ENCODE peak calls at places on chromosomes 5 and 9, in seven cellular contexts. O is heart left ventricle, V is IMR-90, M is HepG2, J is brain microvascular endothelial cell, E is pancreas, R is PC-3. K is an unnamed sample. For H3K27me3 and H3K36me3, the result is how much of the 10 kb centered on the place peaks cover.

GRCh38 chr5:132772291-132773070 is 4.6 kb downstream of the SEPTIN8 start:
- DNase-seq in O (no peak), V (no peak), M (no peak), J (no peak), E (no peak), R (no peak), K (no peak)

GRCh38 chr5:159157552-159157951 is 51.8 kb downstream of the RNF145 start:
- DNase-seq in O (no peak), V (no peak), M (no peak), J (no peak), E (no peak), R (no peak), K (no peak)

GRCh38 chr5:2722901-2723300 is 28.6 kb downstream of the IRX2 start:
- DNase-seq in O (no peak), V (no peak), M (no peak), J (no peak), E (no peak), R (no peak), K (no peak)

GRCh38 chr5:14268738-14269137 is 125.6 kb downstream of the TRIO start:
- DNase-seq in O (peak), V (peak), M (no peak), J (no peak), E (no peak), R (no peak), K (no peak)

GRCh38 chr5:111772456-111772855 is 15.5 kb upstream of the NREP start:
- DNase-seq in O (no peak), V (peak), M (no peak), J (no peak), E (no peak), R (peak), K (no peak)

GRCh38 chr5:149888280-149888679 is 56.3 kb downstream of the PDE6A start:
- DNase-seq in O (no peak), V (no peak), M (no peak), J (no peak), E (no peak), R (no peak), K (no peak)

GRCh38 chr5:18000744-18001143 is 366.5 kb downstream of the TAF11L14 start:
- DNase-seq in O (no peak), V (no peak), M (no peak), J (no peak), E (no peak), R (no peak), K (no peak)

GRCh38 chr5:87729786-87730185 is 317.1 kb upstream of the CCNH start:
- DNase-seq in O (no peak), V (no peak), M (no peak), J (no peak), E (no peak), R (no peak), K (no peak)

GRCh38 chr5:81290146-81290545 is 11.2 kb upstream of the ZCCHC9 start:
- DNase-seq in O (no peak), V (peak), M (no peak), J (no peak), E (no peak), R (no peak), K (no peak)

GRCh38 chr5:170538096-170538465 is 34.3 kb downstream of the KCNIP1 start:
- DNase-seq in O (no peak), V (no peak), M (no peak), J (no peak), E (no peak), R (no peak), K (no peak)

GRCh38 chr5:166358127-166358840 is 1933.2 kb upstream of the WWC1 start:
- DNase-seq in O (no peak), V (no peak), M (no peak), J (no peak), E (no peak), R (no peak), K (no peak)

GRCh38 chr9:107732781-107733529 is 243.4 kb upstream of the KLF4 start:
- DNase-seq in O (no peak), V (peak), M (no peak), J (no peak), E (peak), R (peak), K (peak)

GRCh38 chr9:114580609-114581193 is 6.9 kb upstream of the ATP6V1G1 start:
- DNase-seq in O (no peak), V (no peak), M (no peak), J (no peak), E (no peak), R (peak), K (no peak)

GRCh38 chr5:139698461-139699146 is 50.5 kb downstream of the CXXC5 start:
- DNase-seq in O (peak), V (peak), M (no peak), J (peak), E (peak), R (no peak), K (peak)

GRCh38 chr5:134114886-134115805 is 665 bp downstream of the TCF7 start:
- DNase-seq in O (no peak), V (no peak), M (peak), J (no peak), E (peak), R (no peak), K (no peak)

GRCh38 chr9:108168451-108168850 is 678.9 kb upstream of the KLF4 start:
- DNase-seq in O (no peak), V (peak), M (no peak), J (no peak), E (no peak), R (no peak), K (peak)

GRCh38 chr9:118318770-118319443 is 614.7 kb downstream of the TLR4 start:
- DNase-seq in O (peak), V (no peak), M (no peak), J (no peak), E (no peak), R (peak), K (peak)

GRCh38 chr9:19379697-19380046 is 364 bp downstream of the RPS6 start:
- DNase-seq in O (no peak), V (peak), M (no peak), J (peak), E (no peak), R (no peak), K (no peak)

GRCh38 chr5:143629871-143630658 is 181.9 kb upstream of the HMHB1 start:
- DNase-seq in O (no peak), V (peak), M (peak), J (peak), E (no peak), R (peak), K (no peak)

GRCh38 chr9:26437056-26437711 is 455.4 kb downstream of the CAAP1 start:
- DNase-seq in O (no peak), V (no peak), M (no peak), J (no peak), E (no peak), R (no peak), K (no peak)

GRCh38 chr9:16421534-16421933 is 448.9 kb downstream of the BNC2 start:
- DNase-seq in O (no peak), V (peak), M (no peak), J (peak), E (no peak), R (no peak), K (no peak)

GRCh38 chr9:70421020-70421271 is 6.5 kb upstream of the KLF9 start:
- DNase-seq in O (no peak), V (no peak), M (no peak), J (no peak), E (no peak), R (no peak), K (no peak)

GRCh38 chr5:109868737-109869136 is 179.0 kb downstream of the MAN2A1 start:
- DNase-seq in O (no peak), V (peak), M (no peak), J (peak), E (no peak), R (peak), K (no peak)

GRCh38 chr9:86655147-86655546 is 292.2 kb downstream of the GAS1 start:
- DNase-seq in O (no peak), V (peak), M (no peak), J (peak), E (no peak), R (no peak), K (no peak)

GRCh38 chr9:6153425-6153824 is 62.2 kb upstream of the IL33 start:
- DNase-seq in O (no peak), V (peak), M (no peak), J (no peak), E (no peak), R (peak), K (no peak)

GRCh38 chr9:121658166-121658565 is 6.7 kb downstream of the DAB2IP start:
- DNase-seq in O (peak), V (no peak), M (no peak), J (no peak), E (no peak), R (no peak), K (no peak)

GRCh38 chr5:33306758-33307157 is 134.0 kb upstream of the TARS1 start:
- DNase-seq in O (no peak), V (no peak), M (no peak), J (no peak), E (no peak), R (no peak), K (no peak)

DNA sequence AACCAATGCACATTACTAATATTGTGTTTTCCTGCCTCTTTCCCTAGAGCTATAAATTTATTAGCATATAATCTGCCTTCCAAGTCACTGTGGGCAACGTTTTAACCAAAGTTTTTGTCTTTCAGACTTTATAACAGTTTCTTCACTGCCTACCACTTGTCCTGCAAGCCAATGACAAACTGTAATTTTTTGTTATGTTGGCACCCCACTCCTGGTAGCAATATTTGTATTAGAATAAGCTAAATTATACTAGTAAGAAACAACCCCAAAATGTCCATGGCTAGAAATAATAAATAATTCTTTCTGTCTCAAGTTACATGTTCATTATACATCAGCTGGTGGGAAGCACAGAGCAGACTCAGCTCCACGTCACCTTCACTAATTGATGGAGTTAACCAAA is 51.7 kb downstream of the ATPSCKMT start:
- DNase-seq in O (no peak), V (no peak), M (no peak), J (no peak), E (no peak), R (no peak), K (no peak)
- H3K27me3 ChIP-seq in O (under half), V (under half), M (under half), J (under half), E (under half), R (under half), K (under half)

DNA sequence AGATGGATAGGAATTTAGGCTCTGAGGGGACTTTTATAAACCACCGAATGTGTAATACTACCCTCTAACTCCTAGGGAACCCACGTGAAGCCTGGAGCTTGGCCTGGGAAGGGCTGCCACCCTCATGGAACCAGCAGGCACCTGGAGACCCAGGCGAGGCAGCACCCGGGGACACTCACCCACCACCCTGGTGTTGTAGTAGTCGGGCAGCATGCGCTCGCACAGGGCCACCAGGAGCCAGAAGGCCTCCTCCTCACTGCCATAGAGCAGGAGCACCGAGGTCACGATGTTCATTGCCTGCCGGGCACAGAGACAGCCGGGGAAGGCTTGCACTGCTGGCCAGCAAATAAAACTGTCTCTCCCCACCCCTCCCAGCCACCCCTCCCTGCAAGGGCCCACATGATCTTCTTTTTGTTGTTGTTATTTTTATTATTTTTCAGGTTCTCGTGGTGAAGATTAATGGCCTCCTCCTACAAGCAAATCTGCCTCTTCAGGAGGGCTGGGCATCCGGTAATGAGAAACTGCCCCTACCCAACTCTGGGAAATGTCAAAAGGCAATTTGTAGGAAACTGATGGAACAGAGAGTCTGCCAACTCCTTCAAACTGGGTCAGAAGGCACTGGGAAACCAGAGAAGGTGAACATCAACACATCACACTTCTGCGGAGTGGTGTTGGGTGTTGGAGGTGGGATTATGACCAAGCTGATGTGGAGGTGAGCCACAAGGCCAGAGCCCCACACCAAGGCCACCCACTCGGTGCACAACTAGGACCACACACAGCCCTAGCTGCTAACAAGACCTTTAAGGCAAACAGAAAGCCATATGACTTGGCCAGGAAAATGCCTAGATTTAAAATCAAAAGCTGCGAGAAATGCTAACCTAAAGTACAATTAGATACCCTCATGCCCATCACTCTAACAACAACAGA is 17.4 kb upstream of the MRNIP start:
- DNase-seq in O (no peak), V (no peak), M (no peak), J (no peak), E (no peak), R (no peak), K (no peak)
- H3K36me3 ChIP-seq in O (half or more), V (half or more), M (under half), J (under half), E (under half), R (under half), K (half or more)

DNA sequence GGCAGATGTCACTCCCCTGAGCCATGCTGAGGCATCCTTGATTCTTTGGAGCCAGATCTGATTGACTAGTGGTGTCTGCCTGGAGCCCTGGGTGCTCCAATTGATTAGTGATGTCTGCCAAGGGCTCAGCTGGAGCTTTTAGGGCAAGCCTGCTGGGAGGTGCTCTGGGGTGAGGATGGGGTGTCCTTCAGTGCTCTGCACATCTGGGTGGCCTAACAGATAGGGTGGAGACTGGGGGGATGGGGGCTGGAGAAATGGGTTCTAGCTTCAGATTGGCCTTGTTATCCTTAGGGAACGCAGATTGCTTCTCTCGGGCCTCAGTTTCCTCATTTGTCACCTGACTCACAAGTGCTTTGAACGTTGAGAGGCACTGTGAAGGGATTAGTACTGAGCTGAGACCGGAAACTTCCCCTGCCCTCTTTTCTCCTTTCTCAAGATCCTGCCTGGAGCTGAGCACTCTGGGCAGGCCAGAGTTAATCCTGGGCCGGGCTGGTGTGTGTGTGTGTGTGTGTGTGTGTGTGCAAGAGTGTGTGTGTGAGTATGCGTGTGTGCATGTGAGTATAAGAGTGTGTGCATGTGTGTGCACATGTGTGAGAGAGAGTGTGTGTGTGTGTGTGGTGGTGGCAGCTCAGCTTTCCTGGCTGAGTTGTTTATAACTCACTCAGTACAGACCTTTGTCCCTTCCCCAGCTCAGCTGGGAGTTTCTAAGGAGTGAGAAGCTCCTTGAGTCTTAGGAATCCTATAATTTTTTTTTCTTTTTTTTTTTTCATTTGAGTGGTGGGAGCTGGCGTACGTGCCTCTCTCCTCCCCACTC is 5.6 kb upstream of the IER5L start:
- DNase-seq in O (no peak), V (peak), M (no peak), J (no peak), E (no peak), R (no peak), K (no peak)
- H3K27me3 ChIP-seq in O (under half), V (under half), M (under half), J (under half), E (under half), R (under half), K (under half)

DNA sequence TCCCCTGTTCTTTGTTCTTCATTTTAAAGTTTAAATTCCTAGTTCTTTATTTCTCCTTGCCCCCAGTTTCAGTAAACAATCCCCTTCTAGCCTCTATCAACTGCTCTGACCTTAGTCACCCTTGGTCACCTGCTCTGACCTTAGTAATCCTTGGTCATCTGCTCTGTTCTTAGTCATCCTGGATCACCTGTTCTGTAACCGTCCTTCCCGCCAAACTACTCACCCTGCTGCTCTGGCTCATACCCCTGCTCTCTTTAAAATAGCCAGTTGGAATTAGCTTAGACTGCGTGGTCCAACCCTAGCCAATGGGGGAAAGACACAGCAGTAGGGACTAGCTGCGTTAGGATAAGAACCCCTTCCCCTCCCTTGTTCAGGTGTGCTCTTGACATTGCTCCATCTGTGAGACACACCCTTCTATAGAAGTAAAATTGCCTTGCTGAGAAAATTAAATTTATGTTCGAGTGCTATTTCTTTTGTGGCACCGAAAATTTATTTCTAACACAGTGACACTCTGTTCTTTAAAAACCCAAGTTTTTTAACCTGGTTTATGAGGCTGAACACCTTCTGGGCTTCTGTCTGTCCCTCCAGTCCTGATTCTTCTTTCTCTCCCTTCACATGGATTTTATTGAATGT is 3.8 kb downstream of the PRRC1 start:
- DNase-seq in O (no peak), V (no peak), M (no peak), J (no peak), E (no peak), R (no peak), K (no peak)
- H3K36me3 ChIP-seq in O (under half), V (under half), M (under half), J (half or more), E (under half), R (half or more), K (under half)

DNA sequence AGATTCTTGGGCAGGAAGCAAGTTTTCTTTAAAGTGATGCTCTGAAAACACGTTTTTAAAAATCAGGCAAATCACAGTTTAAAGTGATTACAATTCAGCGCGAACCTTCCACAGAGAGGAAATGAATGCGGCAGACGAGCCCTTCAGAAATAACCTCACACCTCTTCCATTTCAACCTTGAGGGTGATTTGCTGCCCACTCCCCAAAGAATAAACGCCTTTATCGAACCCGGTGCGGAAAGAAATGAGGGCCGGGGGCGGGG is 2.3 kb upstream of the EFNA5 start:
- DNase-seq in O (no peak), V (peak), M (no peak), J (no peak), E (no peak), R (no peak), K (no peak)
- H3K27me3 ChIP-seq in O (under half), V (under half), M (under half), J (under half), E (under half), R (under half), K (under half)

GRCh38 chr5:1471240-1471853 is 26.1 kb upstream of the SLC6A3 start:
- DNase-seq in O (no peak), V (no peak), M (no peak), J (no peak), E (no peak), R (no peak), K (peak)

GRCh38 chr5:1468629-1469527 is 23.6 kb upstream of the SLC6A3 start:
- DNase-seq in O (no peak), V (no peak), M (no peak), J (no peak), E (peak), R (no peak), K (no peak)

GRCh38 chr5:1471997-1472963 is 27.0 kb upstream of the SLC6A3 start:
- DNase-seq in O (no peak), V (no peak), M (no peak), J (no peak), E (peak), R (no peak), K (peak)

GRCh38 chr5:1472964-1473628 is 27.9 kb upstream of the SLC6A3 start:
- DNase-seq in O (no peak), V (no peak), M (no peak), J (no peak), E (no peak), R (no peak), K (peak)

DNA sequence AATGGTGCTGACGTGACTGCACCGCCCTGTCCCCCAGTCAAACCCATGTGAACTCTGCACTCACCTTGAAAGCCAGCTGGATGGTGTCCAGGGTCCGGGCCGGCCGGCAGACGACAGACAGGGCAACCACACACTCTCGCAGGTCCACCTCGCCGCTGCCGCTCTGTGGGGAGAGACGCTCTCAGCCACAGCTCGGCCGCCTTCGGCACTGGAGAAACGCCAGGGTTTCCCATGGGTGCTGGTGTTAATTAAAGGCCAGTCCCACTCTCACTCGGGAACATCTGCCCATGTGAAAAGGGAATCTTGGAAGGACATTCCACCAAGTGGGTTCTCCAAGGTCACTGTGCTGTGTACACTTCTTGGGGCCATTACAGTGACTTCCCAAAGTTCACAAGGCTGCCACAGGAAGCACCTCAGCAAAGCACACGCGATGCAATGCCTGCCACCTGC is 25.5 kb upstream of the SLC6A3 start:
- DNase-seq in O (no peak), V (no peak), M (peak), J (no peak), E (peak), R (no peak), K (no peak)
- H3K36me3 ChIP-seq in O (under half), V (half or more), M (under half), J (under half), E (under half), R (half or more), K (under half)

GRCh38 chr9:17810728-17811634 is 232.1 kb downstream of the SH3GL2 start:
- DNase-seq in O (peak), V (peak), M (peak), J (peak), E (peak), R (peak), K (no peak)
- H3K27me3 ChIP-seq in O (under half), V (under half), M (under half), J (under half), E (under half), R (under half), K (under half)

GRCh38 chr9:32413424-32413823 is 29.0 kb downstream of the ACO1 start:
- DNase-seq in O (no peak), V (no peak), M (no peak), J (no peak), E (no peak), R (no peak), K (no peak)
- H3K36me3 ChIP-seq in O (half or more), V (half or more), M (under half), J (half or more), E (under half), R (under half), K (half or more)